ENCODE peak calls at places on chromosomes 16 and 17, in six cellular contexts. One of them, this sample, is unnamed. For H3F3A, the result is how much of the 10 kb centered on the place peaks cover.

GRCh38 chr17:38451030-38451839 is 23.0 kb downstream of the ARHGAP23 start:
- DNase-seq in MM.1S: no peak
- DNase-seq in PC-9: peak
- DNase-seq in neural progenitor cell: peak
- DNase-seq in PC-3: no peak
- DNase-seq in GM23248: peak
- DNase-seq in this sample: peak

GRCh38 chr17:29619251-29619650 is 3.5 kb downstream of the CORO6 start:
- DNase-seq in MM.1S: peak
- DNase-seq in PC-9: no peak
- DNase-seq in neural progenitor cell: peak
- DNase-seq in PC-3: no peak
- DNase-seq in GM23248: peak
- DNase-seq in this sample: peak

GRCh38 chr16:49856741-49857330 is 924 bp upstream of the ZNF423 start:
- DNase-seq in MM.1S: peak
- DNase-seq in PC-9: no peak
- DNase-seq in neural progenitor cell: peak
- DNase-seq in PC-3: peak
- DNase-seq in GM23248: peak
- DNase-seq in this sample: peak

GRCh38 chr16:66028505-66029216 is 337.8 kb upstream of the CDH5 start:
- DNase-seq in MM.1S: no peak
- DNase-seq in PC-9: no peak
- DNase-seq in neural progenitor cell: no peak
- DNase-seq in PC-3: peak
- DNase-seq in GM23248: peak
- DNase-seq in this sample: no peak

GRCh38 chr16:57069635-57070350 is 22.6 kb upstream of the CPNE2 start:
- DNase-seq in MM.1S: no peak
- DNase-seq in PC-9: no peak
- DNase-seq in neural progenitor cell: no peak
- DNase-seq in PC-3: no peak
- DNase-seq in GM23248: no peak
- DNase-seq in this sample: no peak

GRCh38 chr17:79003661-79004411 is 5.7 kb downstream of the CANT1 start:
- DNase-seq in MM.1S: no peak
- DNase-seq in PC-9: no peak
- DNase-seq in neural progenitor cell: peak
- DNase-seq in PC-3: no peak
- DNase-seq in GM23248: no peak
- DNase-seq in this sample: peak

GRCh38 chr17:78020717-78021108 is 62.2 kb downstream of the TNRC6C start:
- DNase-seq in MM.1S: no peak
- DNase-seq in PC-9: no peak
- DNase-seq in neural progenitor cell: no peak
- DNase-seq in PC-3: no peak
- DNase-seq in GM23248: peak
- DNase-seq in this sample: no peak

GRCh38 chr16:55499951-55500350 is 8.9 kb upstream of the LPCAT2 start:
- DNase-seq in MM.1S: no peak
- DNase-seq in PC-9: peak
- DNase-seq in neural progenitor cell: peak
- DNase-seq in PC-3: peak
- DNase-seq in GM23248: peak
- DNase-seq in this sample: no peak

GRCh38 chr17:43986225-43986981 is 18.0 kb upstream of the NAGS start:
- DNase-seq in MM.1S: peak
- DNase-seq in PC-9: no peak
- DNase-seq in neural progenitor cell: no peak
- DNase-seq in PC-3: no peak
- DNase-seq in GM23248: no peak
- DNase-seq in this sample: no peak

GRCh38 chr17:65662166-65662565 is 100.7 kb upstream of the AXIN2 start:
- DNase-seq in MM.1S: no peak
- DNase-seq in PC-9: no peak
- DNase-seq in neural progenitor cell: no peak
- DNase-seq in PC-3: no peak
- DNase-seq in GM23248: peak
- DNase-seq in this sample: no peak

GRCh38 chr17:42275527-42276358 is 448 bp downstream of the STAT5B start:
- DNase-seq in MM.1S: no peak
- DNase-seq in PC-9: no peak
- DNase-seq in neural progenitor cell: peak
- DNase-seq in PC-3: no peak
- DNase-seq in GM23248: no peak
- DNase-seq in this sample: peak

GRCh38 chr17:76947771-76948170 is 79.6 kb downstream of the MGAT5B start:
- DNase-seq in MM.1S: no peak
- DNase-seq in PC-9: no peak
- DNase-seq in neural progenitor cell: no peak
- DNase-seq in PC-3: no peak
- DNase-seq in GM23248: no peak
- DNase-seq in this sample: no peak

GRCh38 chr16:59324462-59324861 is 590.3 kb upstream of the GOT2 start:
- DNase-seq in MM.1S: no peak
- DNase-seq in PC-9: no peak
- DNase-seq in neural progenitor cell: no peak
- DNase-seq in PC-3: peak
- DNase-seq in GM23248: no peak
- DNase-seq in this sample: no peak

GRCh38 chr16:67868290-67868689 is 4.6 kb upstream of the EDC4 start:
- DNase-seq in MM.1S: no peak
- DNase-seq in PC-9: no peak
- DNase-seq in neural progenitor cell: no peak
- DNase-seq in PC-3: no peak
- DNase-seq in GM23248: no peak
- DNase-seq in this sample: no peak

GRCh38 chr17:50207318-50207717 is 5.9 kb upstream of the COL1A1 start:
- DNase-seq in MM.1S: no peak
- DNase-seq in PC-9: no peak
- DNase-seq in neural progenitor cell: no peak
- DNase-seq in PC-3: no peak
- DNase-seq in GM23248: peak
- DNase-seq in this sample: no peak

GRCh38 chr17:50205111-50205821 is 3.8 kb upstream of the COL1A1 start:
- DNase-seq in MM.1S: no peak
- DNase-seq in PC-9: no peak
- DNase-seq in neural progenitor cell: no peak
- DNase-seq in PC-3: no peak
- DNase-seq in GM23248: peak
- DNase-seq in this sample: no peak

GRCh38 chr17:50204431-50204830 is 3.0 kb upstream of the COL1A1 start:
- DNase-seq in MM.1S: no peak
- DNase-seq in PC-9: no peak
- DNase-seq in neural progenitor cell: no peak
- DNase-seq in PC-3: no peak
- DNase-seq in GM23248: no peak
- DNase-seq in this sample: no peak

GRCh38 chr17:50206604-50207293 is 5.3 kb upstream of the COL1A1 start:
- DNase-seq in MM.1S: no peak
- DNase-seq in PC-9: no peak
- DNase-seq in neural progenitor cell: peak
- DNase-seq in PC-3: no peak
- DNase-seq in GM23248: peak
- DNase-seq in this sample: peak

GRCh38 chr17:50205931-50206505 is 4.6 kb upstream of the COL1A1 start:
- DNase-seq in MM.1S: no peak
- DNase-seq in PC-9: no peak
- DNase-seq in neural progenitor cell: no peak
- DNase-seq in PC-3: no peak
- DNase-seq in GM23248: peak
- DNase-seq in this sample: no peak
- H2AFZ ChIP-seq in MM.1S: no peak
- H2AFZ ChIP-seq in PC-9: no peak
- H2AFZ ChIP-seq in neural progenitor cell: no peak
- H2AFZ ChIP-seq in PC-3: no peak
- H2AFZ ChIP-seq in GM23248: no peak
- H2AFZ ChIP-seq in this sample: no peak

GRCh38 chr17:82665891-82666290 is 17.6 kb upstream of the WDR45B start:
- DNase-seq in MM.1S: no peak
- DNase-seq in PC-9: no peak
- DNase-seq in neural progenitor cell: no peak
- DNase-seq in PC-3: no peak
- DNase-seq in GM23248: no peak
- DNase-seq in this sample: no peak

GRCh38 chr17:82668024-82668630 is 19.9 kb upstream of the WDR45B start:
- DNase-seq in MM.1S: no peak
- DNase-seq in PC-9: no peak
- DNase-seq in neural progenitor cell: no peak
- DNase-seq in PC-3: no peak
- DNase-seq in GM23248: no peak
- DNase-seq in this sample: no peak

GRCh38 chr17:82666931-82667667 is 18.9 kb upstream of the WDR45B start:
- DNase-seq in MM.1S: no peak
- DNase-seq in PC-9: no peak
- DNase-seq in neural progenitor cell: no peak
- DNase-seq in PC-3: no peak
- DNase-seq in GM23248: no peak
- DNase-seq in this sample: no peak

GRCh38 chr17:82668631-82669099 is 20.4 kb upstream of the WDR45B start:
- DNase-seq in MM.1S: no peak
- DNase-seq in PC-9: no peak
- DNase-seq in neural progenitor cell: peak
- DNase-seq in PC-3: peak
- DNase-seq in GM23248: peak
- DNase-seq in this sample: peak

DNA sequence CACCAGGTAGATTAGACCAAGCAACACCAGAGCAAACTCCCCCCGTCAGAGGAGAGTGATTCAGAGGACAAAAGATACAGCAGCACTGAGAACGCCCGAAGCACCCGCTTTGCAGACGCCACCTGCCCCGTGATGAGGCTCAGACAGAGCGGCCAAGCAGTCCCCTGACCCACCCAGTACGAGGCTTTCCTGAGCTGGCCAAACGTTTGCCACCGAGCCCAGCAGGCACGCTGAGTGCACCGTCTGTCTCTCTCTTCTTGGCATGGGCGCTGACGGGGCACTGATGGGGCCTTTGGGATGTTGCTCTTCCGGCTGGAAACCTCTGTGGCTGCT is 19.4 kb upstream of the WDR45B start:
- DNase-seq in MM.1S: no peak
- DNase-seq in PC-9: no peak
- DNase-seq in neural progenitor cell: no peak
- DNase-seq in PC-3: no peak
- DNase-seq in GM23248: no peak
- DNase-seq in this sample: no peak
- TF ChIP-seq EZH2 in MM.1S: no peak
- TF ChIP-seq EZH2 in PC-9: no peak
- TF ChIP-seq EZH2 in neural progenitor cell: no peak
- TF ChIP-seq EZH2 in PC-3: no peak
- TF ChIP-seq EZH2 in GM23248: no peak
- TF ChIP-seq EZH2 in this sample: no peak

DNA sequence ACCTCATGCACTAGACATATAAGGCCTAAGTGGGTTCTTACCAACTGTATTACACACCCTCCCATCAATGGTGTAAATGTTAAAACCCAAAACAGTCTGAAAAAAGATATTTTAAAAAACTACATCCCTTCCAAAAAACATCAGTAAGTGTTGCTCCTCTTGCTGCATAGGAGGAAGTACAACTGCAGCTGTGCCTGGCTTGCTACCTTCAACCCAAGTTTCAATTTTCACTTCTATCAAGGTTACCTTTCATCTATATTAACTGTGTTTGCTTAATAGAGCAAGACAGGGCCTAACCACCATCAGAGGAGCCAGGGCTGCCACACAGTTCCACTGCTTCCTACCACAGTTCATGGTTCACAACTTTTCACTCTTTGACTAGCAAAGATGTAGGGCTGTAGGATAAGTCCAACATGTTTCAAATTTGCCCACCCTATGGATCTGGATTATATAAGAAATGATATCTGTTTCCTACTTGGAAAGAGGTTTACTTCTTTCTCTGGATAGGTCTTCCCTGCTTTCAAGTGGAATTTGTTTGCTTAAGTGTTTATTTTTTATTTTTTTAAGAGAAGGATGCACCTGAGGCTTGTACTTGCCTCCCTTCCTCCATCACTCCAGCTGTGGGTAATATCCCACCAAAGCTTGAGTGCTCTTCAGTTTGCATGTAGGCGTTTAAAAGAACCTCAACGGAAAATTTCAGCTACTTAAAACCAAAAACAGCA is 56.7 kb downstream of the GRB7 start:
- DNase-seq in MM.1S: peak
- DNase-seq in PC-9: no peak
- DNase-seq in neural progenitor cell: no peak
- DNase-seq in PC-3: no peak
- DNase-seq in GM23248: no peak
- DNase-seq in this sample: no peak
- H3F3A ChIP-seq in MM.1S: under half
- H3F3A ChIP-seq in PC-9: under half
- H3F3A ChIP-seq in neural progenitor cell: under half
- H3F3A ChIP-seq in PC-3: under half
- H3F3A ChIP-seq in GM23248: under half
- H3F3A ChIP-seq in this sample: under half

GRCh38 chr17:8138366-8138671 is 13.9 kb downstream of the PER1 start:
- DNase-seq in MM.1S: no peak
- DNase-seq in PC-9: no peak
- DNase-seq in neural progenitor cell: no peak
- DNase-seq in PC-3: no peak
- DNase-seq in GM23248: no peak
- DNase-seq in this sample: no peak

GRCh38 chr17:8140413-8141029 is 11.7 kb downstream of the PER1 start:
- DNase-seq in MM.1S: no peak
- DNase-seq in PC-9: no peak
- DNase-seq in neural progenitor cell: no peak
- DNase-seq in PC-3: no peak
- DNase-seq in GM23248: no peak
- DNase-seq in this sample: no peak

GRCh38 chr17:8140058-8140412 is 12.2 kb downstream of the PER1 start:
- DNase-seq in MM.1S: no peak
- DNase-seq in PC-9: no peak
- DNase-seq in neural progenitor cell: no peak
- DNase-seq in PC-3: no peak
- DNase-seq in GM23248: peak
- DNase-seq in this sample: no peak

GRCh38 chr17:8137645-8138342 is 13.9 kb upstream of the HES7 start:
- DNase-seq in MM.1S: no peak
- DNase-seq in PC-9: no peak
- DNase-seq in neural progenitor cell: no peak
- DNase-seq in PC-3: no peak
- DNase-seq in GM23248: no peak
- DNase-seq in this sample: no peak

DNA sequence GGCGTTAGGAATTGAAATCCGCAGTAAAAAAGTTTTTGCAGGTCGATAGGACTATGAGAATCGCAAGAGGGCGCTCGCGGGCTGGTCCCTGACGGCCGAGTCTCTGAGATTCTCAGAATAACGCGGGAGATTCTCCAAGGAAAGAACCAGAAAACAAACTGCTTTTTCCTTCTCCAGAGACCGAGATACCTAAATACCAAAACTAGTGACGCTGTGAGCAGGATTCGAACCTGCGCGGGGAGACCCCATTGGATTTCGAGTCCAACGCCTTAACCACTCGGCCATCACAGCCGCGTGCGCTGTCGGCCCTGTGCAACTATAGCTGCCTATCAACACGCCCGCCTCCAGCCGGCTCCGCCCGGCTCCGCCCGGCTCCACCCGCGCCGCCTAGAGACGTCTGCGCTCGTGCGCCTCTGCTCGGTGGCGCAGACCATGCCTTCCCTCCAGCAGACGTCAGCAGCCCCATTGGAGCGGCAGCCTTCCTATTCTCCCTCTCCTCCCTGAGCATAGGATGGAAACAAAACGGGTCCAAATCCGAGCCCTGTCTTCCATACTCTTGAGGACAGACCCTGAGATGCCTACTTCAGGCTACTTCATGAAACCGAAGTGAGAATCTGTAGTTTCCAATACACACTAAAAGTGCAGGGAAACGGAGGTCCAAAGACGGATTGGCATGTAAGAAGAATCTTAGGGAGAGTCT is 13.4 kb downstream of the PER1 start:
- DNase-seq in MM.1S: peak
- DNase-seq in PC-9: peak
- DNase-seq in neural progenitor cell: peak
- DNase-seq in PC-3: peak
- DNase-seq in GM23248: peak
- DNase-seq in this sample: peak
- H2AFZ ChIP-seq in MM.1S: peak
- H2AFZ ChIP-seq in PC-9: peak
- H2AFZ ChIP-seq in neural progenitor cell: no peak
- H2AFZ ChIP-seq in PC-3: peak
- H2AFZ ChIP-seq in GM23248: peak
- H2AFZ ChIP-seq in this sample: no peak

This sample was measured in GM23338.